ENCODE peak calls at places on chromosomes 6 and 20, in seven cellular contexts. V is RWPE1, N is endothelial cell, C is AG09309, O is GM12865, R is HepG2, S is glutamatergic neuron. Q is an unnamed sample.

GRCh38 chr6:132320007-132320406 is 81.3 kb downstream of the MOXD1 start:
- DNase-seq in V (no peak), N (no peak), C (peak), O (peak), R (no peak), S (no peak), Q (no peak)

GRCh38 chr6:160424256-160424655 is 76.1 kb downstream of the SLC22A3 start:
- DNase-seq in V (peak), N (no peak), C (no peak), O (no peak), R (no peak), S (no peak), Q (no peak)

GRCh38 chr6:36314221-36315014 is 22.3 kb downstream of the BNIP5 start:
- DNase-seq in V (peak), N (no peak), C (no peak), O (no peak), R (no peak), S (no peak), Q (no peak)

GRCh38 chr20:63433351-63433750 is 39.1 kb downstream of the KCNQ2 start:
- DNase-seq in V (no peak), N (no peak), C (no peak), O (peak), R (no peak), S (no peak), Q (no peak)

GRCh38 chr20:19757487-19757972 is 528 bp upstream of the RIN2 start:
- DNase-seq in V (peak), N (peak), C (no peak), O (no peak), R (peak), S (peak), Q (peak)

GRCh38 chr6:148898360-148899005 is 151.7 kb downstream of the UST start:
- DNase-seq in V (no peak), N (no peak), C (no peak), O (no peak), R (no peak), S (no peak), Q (no peak)

GRCh38 chr6:89148016-89148750 is 2.3 kb downstream of the PM20D2 start:
- DNase-seq in V (no peak), N (no peak), C (no peak), O (no peak), R (no peak), S (no peak), Q (no peak)

GRCh38 chr6:116586738-116587137 is 15.4 kb downstream of the RWDD1 start:
- DNase-seq in V (no peak), N (no peak), C (no peak), O (no peak), R (no peak), S (no peak), Q (no peak)

GRCh38 chr6:25754508-25754907 is at the start of gene SLC17A4:
- DNase-seq in V (no peak), N (no peak), C (no peak), O (no peak), R (no peak), S (no peak), Q (no peak)

GRCh38 chr6:70363741-70364493 is 49.4 kb upstream of the FAM135A start:
- DNase-seq in V (no peak), N (no peak), C (no peak), O (no peak), R (no peak), S (no peak), Q (no peak)

GRCh38 chr6:147154454-147154853 is 49.8 kb upstream of the STXBP5 start:
- DNase-seq in V (peak), N (no peak), C (peak), O (no peak), R (peak), S (no peak), Q (no peak)

GRCh38 chr6:35258336-35258735 is 1.2 kb upstream of the ZNF76 start:
- DNase-seq in V (no peak), N (no peak), C (no peak), O (no peak), R (no peak), S (no peak), Q (no peak)

GRCh38 chr6:1062786-1063545 is 248.9 kb upstream of the FOXQ1 start:
- DNase-seq in V (no peak), N (no peak), C (no peak), O (peak), R (peak), S (no peak), Q (no peak)

GRCh38 chr6:33610779-33611421 is 10.2 kb upstream of the ITPR3 start:
- DNase-seq in V (no peak), N (no peak), C (no peak), O (no peak), R (peak), S (no peak), Q (no peak)

GRCh38 chr20:51480507-51481270 is 61.8 kb downstream of the NFATC2 start:
- DNase-seq in V (no peak), N (no peak), C (no peak), O (peak), R (no peak), S (no peak), Q (no peak)

GRCh38 chr6:149938571-149939462 is 3.0 kb upstream of the ULBP2 start:
- DNase-seq in V (no peak), N (no peak), C (no peak), O (peak), R (no peak), S (no peak), Q (no peak)

GRCh38 chr6:108157972-108158441 is 7.8 kb upstream of the NR2E1 start:
- DNase-seq in V (no peak), N (peak), C (no peak), O (no peak), R (no peak), S (no peak), Q (no peak)

GRCh38 chr20:59583428-59584277 is 20.7 kb upstream of the PHACTR3 start:
- DNase-seq in V (no peak), N (no peak), C (no peak), O (no peak), R (no peak), S (peak), Q (no peak)

GRCh38 chr6:21740719-21741118 is 147.2 kb downstream of the SOX4 start:
- DNase-seq in V (no peak), N (no peak), C (no peak), O (no peak), R (no peak), S (no peak), Q (no peak)

GRCh38 chr20:24662756-24663399 is 193.4 kb downstream of the SYNDIG1 start:
- DNase-seq in V (no peak), N (no peak), C (no peak), O (no peak), R (no peak), S (no peak), Q (no peak)

GRCh38 chr6:14552891-14553290 is 435.3 kb downstream of the CD83 start:
- DNase-seq in V (no peak), N (no peak), C (no peak), O (no peak), R (no peak), S (no peak), Q (no peak)

GRCh38 chr6:136344420-136344819 is 54.8 kb upstream of the BCLAF1 start:
- DNase-seq in V (no peak), N (no peak), C (no peak), O (no peak), R (no peak), S (no peak), Q (no peak)

GRCh38 chr20:57282691-57283361 is 16.4 kb upstream of the BMP7 start:
- DNase-seq in V (no peak), N (no peak), C (no peak), O (no peak), R (no peak), S (no peak), Q (no peak)

GRCh38 chr6:32972353-32973143 is 4.2 kb downstream of the BRD2 start:
- DNase-seq in V (no peak), N (peak), C (no peak), O (peak), R (no peak), S (peak), Q (no peak)

GRCh38 chr6:215335-216034 is 76.8 kb upstream of the DUSP22 start:
- DNase-seq in V (peak), N (no peak), C (no peak), O (peak), R (no peak), S (no peak), Q (no peak)

GRCh38 chr20:3021777-3022176 is 21.6 kb upstream of the GNRH2 start:
- DNase-seq in V (no peak), N (no peak), C (no peak), O (no peak), R (no peak), S (no peak), Q (no peak)

GRCh38 chr6:141764388-141764787 is 368.3 kb upstream of the GJE1 start:
- DNase-seq in V (no peak), N (no peak), C (no peak), O (no peak), R (no peak), S (no peak), Q (no peak)

GRCh38 chr20:6887966-6888365 is 120.5 kb downstream of the BMP2 start:
- DNase-seq in V (no peak), N (no peak), C (no peak), O (no peak), R (no peak), S (no peak), Q (no peak)

GRCh38 chr20:63737690-63737939 is 1.2 kb downstream of the LIME1 start:
- DNase-seq in V (no peak), N (no peak), C (no peak), O (no peak), R (peak), S (no peak), Q (no peak)

GRCh38 chr6:6546318-6547110 is 42.0 kb upstream of the LY86 start:
- DNase-seq in V (no peak), N (peak), C (no peak), O (peak), R (no peak), S (peak), Q (peak)

GRCh38 chr20:8079976-8080375 is 52.1 kb upstream of the PLCB1 start:
- DNase-seq in V (no peak), N (no peak), C (no peak), O (no peak), R (no peak), S (no peak), Q (no peak)

GRCh38 chr20:8076505-8077498 is 55.3 kb upstream of the PLCB1 start:
- DNase-seq in V (no peak), N (no peak), C (no peak), O (no peak), R (no peak), S (no peak), Q (no peak)

GRCh38 chr20:8078528-8078914 is 53.5 kb upstream of the PLCB1 start:
- DNase-seq in V (no peak), N (no peak), C (no peak), O (no peak), R (no peak), S (no peak), Q (no peak)

GRCh38 chr20:8082999-8083398 is 49.1 kb upstream of the PLCB1 start:
- DNase-seq in V (no peak), N (no peak), C (no peak), O (no peak), R (no peak), S (no peak), Q (no peak)

DNA sequence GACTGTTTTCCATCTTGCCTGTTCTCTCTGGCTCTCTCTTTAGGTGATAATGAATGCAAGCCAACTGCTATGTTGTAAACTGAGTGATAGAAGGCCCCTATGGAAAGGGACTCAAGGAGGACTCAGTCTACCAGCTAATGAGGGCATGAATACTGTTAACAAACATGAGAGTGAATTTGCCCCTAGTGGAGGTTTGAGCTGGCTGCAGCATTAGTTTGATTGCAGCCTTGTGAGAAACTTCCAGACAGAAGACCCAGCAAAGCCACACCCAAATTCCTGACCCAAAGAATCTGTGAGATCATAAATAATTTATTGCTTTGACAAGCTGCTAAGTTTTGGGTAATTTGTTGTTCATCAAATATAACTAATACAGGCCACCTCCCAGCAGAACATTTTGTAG is 50.0 kb upstream of the PLCB1 start:
- DNase-seq in V (peak), N (no peak), C (no peak), O (no peak), R (peak), S (no peak), Q (no peak)
- TF ChIP-seq CTCF in V (peak), N (peak), C (peak), O (peak), R (no peak), S (peak), Q (peak)

DNA sequence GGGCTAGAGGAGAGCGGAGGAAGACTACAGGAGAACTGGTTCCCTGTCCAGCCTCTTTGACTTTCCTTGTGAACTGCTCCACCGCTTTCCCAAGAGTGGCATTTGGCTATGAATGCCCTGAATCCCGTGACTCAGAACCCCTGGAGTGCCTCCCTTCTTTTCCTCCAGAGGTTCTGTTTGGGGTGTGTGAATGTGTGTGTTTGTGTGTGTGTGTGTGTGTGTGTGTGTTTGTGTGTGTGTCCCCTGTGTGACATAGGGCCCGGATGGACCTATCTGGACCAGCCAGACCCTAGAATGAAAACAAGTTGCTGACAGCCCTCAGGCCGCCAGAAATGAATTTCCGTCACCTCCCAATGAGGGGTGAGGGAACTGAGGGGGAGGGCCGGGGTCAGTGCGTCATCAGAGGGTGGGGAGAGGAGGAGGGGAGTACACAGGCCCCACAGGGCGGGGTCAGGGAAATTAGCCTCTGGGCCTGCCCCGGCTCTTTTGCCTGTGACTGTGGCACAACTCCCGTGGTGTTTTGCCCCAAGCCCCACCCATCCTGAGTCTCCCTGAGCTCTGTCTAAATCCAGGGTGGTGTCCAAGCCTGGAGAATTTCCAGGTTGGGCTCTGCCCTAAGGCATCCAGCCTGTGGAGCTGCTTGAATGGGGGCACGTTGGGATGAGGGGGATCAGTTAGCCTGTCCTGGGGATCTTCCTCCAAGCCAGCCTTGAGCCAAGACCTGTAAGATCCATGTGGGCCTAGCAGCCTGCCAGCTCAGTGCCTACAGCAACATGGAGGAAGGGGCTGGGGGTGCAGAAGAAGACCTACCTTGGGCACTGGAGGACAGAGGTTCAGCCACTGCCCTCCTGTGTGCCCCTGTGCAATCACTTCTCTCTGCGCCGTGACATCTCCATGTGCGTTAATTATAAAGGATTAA is 15.2 kb upstream of the MRPS18A start:
- DNase-seq in V (peak), N (peak), C (peak), O (peak), R (peak), S (peak), Q (peak)
- TF ChIP-seq CTCF in V (no peak), N (no peak), C (no peak), O (no peak), R (no peak), S (no peak), Q (no peak)

GRCh38 chr20:23164176-23164601 is 78.1 kb upstream of the CD93 start:
- DNase-seq in V (no peak), N (peak), C (no peak), O (no peak), R (peak), S (no peak), Q (no peak)

GRCh38 chr20:23165307-23165750 is 79.2 kb upstream of the CD93 start:
- DNase-seq in V (no peak), N (peak), C (no peak), O (no peak), R (no peak), S (no peak), Q (no peak)

GRCh38 chr20:23167436-23167835 is 81.3 kb upstream of the CD93 start:
- DNase-seq in V (no peak), N (no peak), C (no peak), O (no peak), R (no peak), S (no peak), Q (no peak)

GRCh38 chr20:23166563-23166962 is 80.4 kb upstream of the CD93 start:
- DNase-seq in V (no peak), N (no peak), C (no peak), O (no peak), R (no peak), S (no peak), Q (peak)

GRCh38 chr20:23165964-23166363 is 79.8 kb upstream of the CD93 start:
- DNase-seq in V (no peak), N (no peak), C (no peak), O (no peak), R (no peak), S (no peak), Q (no peak)
- TF ChIP-seq CTCF in V (no peak), N (no peak), C (no peak), O (no peak), R (no peak), S (no peak), Q (no peak)

DNA sequence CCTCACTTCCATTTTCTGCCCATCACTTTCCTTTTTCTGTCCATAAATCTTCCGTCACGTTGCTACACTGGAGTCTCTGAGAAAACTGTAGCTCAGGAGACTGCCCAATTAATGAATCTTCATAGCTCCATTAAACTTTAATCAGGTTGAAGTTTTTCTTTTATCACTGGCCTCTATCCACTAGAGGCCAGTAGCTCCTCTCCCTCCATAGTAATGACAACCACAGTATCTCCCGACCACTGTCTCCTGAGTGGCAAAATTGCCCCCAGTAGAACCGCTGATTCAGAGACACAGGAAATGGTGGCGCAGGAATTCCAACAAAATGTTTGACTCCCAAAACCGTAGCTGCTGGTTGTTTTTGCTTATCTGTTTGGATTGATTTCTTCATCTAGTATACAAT is 18.4 kb upstream of the DOK5 start:
- DNase-seq in V (no peak), N (no peak), C (no peak), O (no peak), R (no peak), S (no peak), Q (no peak)
- TF ChIP-seq CTCF in V (no peak), N (no peak), C (no peak), O (no peak), R (no peak), S (no peak), Q (no peak)

GRCh38 chr6:125790403-125791150 is at the start of gene NCOA7:
- DNase-seq in V (peak), N (peak), C (no peak), O (peak), R (peak), S (peak), Q (peak)
- TF ChIP-seq CTCF in V (no peak), N (no peak), C (no peak), O (no peak), R (peak), S (no peak), Q (no peak)

GRCh38 chr20:33411711-33412483 is 10.6 kb upstream of the CDK5RAP1 start:
- DNase-seq in V (no peak), N (no peak), C (no peak), O (no peak), R (no peak), S (no peak), Q (no peak)

GRCh38 chr20:33412484-33412838 is 11.1 kb upstream of the CDK5RAP1 start:
- DNase-seq in V (no peak), N (no peak), C (no peak), O (no peak), R (no peak), S (no peak), Q (no peak)

GRCh38 chr20:33418033-33418432 is 16.7 kb upstream of the CDK5RAP1 start:
- DNase-seq in V (no peak), N (no peak), C (no peak), O (no peak), R (no peak), S (no peak), Q (no peak)

GRCh38 chr20:33419140-33419974 is 18.0 kb upstream of the CDK5RAP1 start:
- DNase-seq in V (no peak), N (no peak), C (no peak), O (no peak), R (no peak), S (peak), Q (no peak)

GRCh38 chr20:33415948-33416347 is 14.6 kb upstream of the CDK5RAP1 start:
- DNase-seq in V (no peak), N (peak), C (no peak), O (peak), R (peak), S (peak), Q (no peak)
- TF ChIP-seq CTCF in V (no peak), N (peak), C (peak), O (peak), R (peak), S (peak), Q (peak)

DNA sequence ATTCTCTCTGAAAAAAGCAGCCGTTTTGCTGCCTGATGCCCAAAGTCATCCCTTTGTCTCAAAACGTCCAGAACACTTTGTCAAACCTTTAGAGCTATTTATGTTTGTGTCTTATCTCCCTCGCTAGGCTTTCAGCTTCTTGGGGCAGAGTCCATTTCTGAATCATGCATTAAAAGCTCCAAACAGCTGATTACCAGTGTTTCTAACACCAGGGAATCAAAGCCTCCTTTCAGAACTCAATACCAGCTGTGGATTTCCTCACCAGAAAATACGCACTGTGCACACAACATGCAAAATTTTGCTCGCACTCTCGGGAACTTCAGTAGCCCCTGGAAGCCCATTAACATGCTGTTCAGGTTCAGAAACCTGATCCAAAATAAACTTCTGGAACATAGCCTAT is 333.3 kb downstream of the HACE1 start:
- DNase-seq in V (no peak), N (no peak), C (no peak), O (no peak), R (peak), S (no peak), Q (no peak)
- TF ChIP-seq CTCF in V (no peak), N (no peak), C (no peak), O (no peak), R (no peak), S (no peak), Q (no peak)

GRCh38 chr20:45392733-45393132 is 14.6 kb upstream of the TP53TG5 start:
- DNase-seq in V (no peak), N (no peak), C (no peak), O (no peak), R (no peak), S (no peak), Q (no peak)
- TF ChIP-seq CTCF in V (no peak), N (no peak), C (no peak), O (no peak), R (peak), S (no peak), Q (no peak)

Q was measured in mesothelial cell of epicardium.